ENCODE peak calls at places on chromosomes 5 and 9, in seven cellular contexts. L is hepatocyte, C is HEK293T, P is head of caudate nucleus, X is DMS153, F is left cardiac atrium, Q is renal cortical epithelial cell. I is an unnamed sample.

GRCh38 chr5:97131139-97131710 is 11.2 kb downstream of the LIX1 start:
- DNase-seq in C (no peak), X (no peak), F (no peak), L (no peak), Q (peak), P (no peak), I (no peak)

GRCh38 chr5:96347502-96348292 is 85.4 kb downstream of the PCSK1 start:
- DNase-seq in P (no peak), C (no peak), F (no peak), X (no peak), L (no peak), Q (no peak), I (no peak)

GRCh38 chr5:98341038-98341710 is 432.3 kb upstream of the RGMB start:
- DNase-seq in C (no peak), L (no peak), P (no peak), X (no peak), Q (peak), F (no peak), I (no peak)

GRCh38 chr5:119360905-119361605 is 5.2 kb downstream of the TNFAIP8 start:
- DNase-seq in P (peak), F (no peak), L (no peak), C (no peak), Q (peak), X (no peak), I (no peak)

GRCh38 chr5:160507181-160507811 is 85.6 kb downstream of the PTTG1 start:
- DNase-seq in P (peak), F (no peak), C (no peak), Q (peak), L (no peak), X (no peak), I (no peak)

GRCh38 chr5:11851402-11851801 is 52.8 kb downstream of the CTNND2 start:
- DNase-seq in L (peak), C (no peak), X (no peak), P (no peak), F (no peak), Q (peak), I (no peak)

GRCh38 chr9:106700676-106701075 is 162.3 kb upstream of the ZNF462 start:
- DNase-seq in L (no peak), Q (no peak), C (no peak), F (no peak), P (no peak), X (no peak), I (no peak)

GRCh38 chr5:68711311-68712200 is 382.3 kb upstream of the SLC30A5 start:
- DNase-seq in L (peak), Q (peak), F (no peak), C (no peak), P (peak), X (no peak), I (no peak)

GRCh38 chr5:111703662-111704061 is 53.3 kb downstream of the NREP start:
- DNase-seq in F (no peak), Q (no peak), C (no peak), X (no peak), P (no peak), L (no peak), I (no peak)

GRCh38 chr9:4277531-4277991 is 22.3 kb downstream of the GLIS3 start:
- DNase-seq in F (no peak), X (no peak), C (no peak), L (no peak), P (no peak), Q (peak), I (no peak)

GRCh38 chr9:16450578-16450977 is 419.9 kb downstream of the BNC2 start:
- DNase-seq in Q (no peak), X (no peak), F (no peak), C (no peak), P (no peak), L (no peak), I (no peak)

GRCh38 chr5:129271309-129271708 is 176.8 kb downstream of the ISOC1 start:
- DNase-seq in X (no peak), Q (no peak), P (peak), C (peak), F (no peak), L (peak), I (no peak)

GRCh38 chr9:87063246-87063645 is 115.9 kb upstream of the GAS1 start:
- DNase-seq in F (no peak), P (no peak), X (no peak), Q (no peak), C (no peak), L (no peak), I (no peak)

GRCh38 chr5:83475540-83476469 is 4.3 kb downstream of the VCAN start:
- DNase-seq in P (no peak), C (no peak), L (no peak), Q (peak), X (no peak), F (no peak), I (no peak)

GRCh38 chr9:34254966-34255825 is 73.9 kb downstream of the KIF24 start:
- DNase-seq in C (no peak), X (no peak), F (no peak), L (no peak), Q (no peak), P (no peak), I (no peak)

GRCh38 chr9:31615964-31616363 is 768.5 kb upstream of the ACO1 start:
- DNase-seq in F (no peak), P (no peak), L (no peak), X (no peak), C (no peak), Q (no peak), I (no peak)

GRCh38 chr5:83577036-83577636 is 105.6 kb downstream of the VCAN start:
- DNase-seq in Q (peak), C (no peak), L (peak), X (no peak), P (no peak), F (peak), I (no peak)

GRCh38 chr5:79357401-79357800 is 121.5 kb downstream of the JMY start:
- DNase-seq in Q (no peak), F (no peak), L (no peak), P (no peak), C (no peak), X (no peak), I (no peak)

GRCh38 chr9:136021171-136021890 is 60.2 kb upstream of the UBAC1 start:
- DNase-seq in C (no peak), P (no peak), Q (no peak), X (no peak), F (no peak), L (no peak), I (no peak)

GRCh38 chr9:16710888-16711287 is 159.6 kb downstream of the BNC2 start:
- DNase-seq in C (no peak), X (no peak), F (no peak), P (no peak), L (no peak), Q (no peak), I (no peak)

GRCh38 chr5:118580959-118581358 is 407.4 kb downstream of the DTWD2 start:
- DNase-seq in P (no peak), X (no peak), Q (no peak), C (no peak), F (no peak), L (no peak), I (no peak)

I was measured in right atrium auricular region.